ENCODE peak calls at places on chromosomes 5 and 9, in seven cellular contexts. Y is esophagus squamous epithelium, Q is astrocyte of the spinal cord, T is IMR-90, D is GM23338, Z is nephron progenitor cell, G is heart left ventricle. A is an unnamed sample.

GRCh38 chr5:132378580-132378979 is 9.1 kb downstream of the SLC22A5 start:
- DNase-seq in Z (no peak), Y (no peak), Q (no peak), D (no peak), T (peak), G (no peak), A (no peak)

GRCh38 chr9:134268308-134268724 is 57.9 kb upstream of the RXRA start:
- DNase-seq in G (no peak), Q (no peak), Y (no peak), T (peak), Z (no peak), D (no peak), A (no peak)

GRCh38 chr5:150637245-150638052 is 3.0 kb upstream of the SYNPO start:
- DNase-seq in D (peak), T (peak), Q (peak), Z (peak), Y (no peak), G (peak), A (no peak)

GRCh38 chr9:127108182-127108876 is 14.1 kb downstream of the ANGPTL2 start:
- DNase-seq in Q (no peak), T (no peak), G (no peak), Y (no peak), Z (no peak), D (no peak), A (no peak)

GRCh38 chr5:77945874-77946273 is 169.7 kb upstream of the TBCA start:
- DNase-seq in T (no peak), Y (no peak), G (no peak), Z (peak), Q (no peak), D (no peak), A (no peak)

GRCh38 chr5:63697811-63698210 is 264.4 kb downstream of the HTR1A start:
- DNase-seq in T (no peak), Z (no peak), Y (no peak), Q (no peak), D (no peak), G (no peak), A (no peak)

GRCh38 chr5:124754206-124754927 is 7.9 kb upstream of the ZNF608 start:
- DNase-seq in Z (no peak), Y (no peak), D (no peak), G (no peak), T (no peak), Q (no peak), A (no peak)

GRCh38 chr9:32725066-32725860 is 58.1 kb upstream of the TMEM215 start:
- DNase-seq in Q (no peak), G (no peak), D (no peak), T (no peak), Z (no peak), Y (no peak), A (no peak)

GRCh38 chr5:23367863-23368262 is 139.5 kb upstream of the PRDM9 start:
- DNase-seq in D (peak), Q (no peak), Y (no peak), G (no peak), T (no peak), Z (no peak), A (no peak)

GRCh38 chr9:4748612-4749011 is 7.6 kb upstream of the AK3 start:
- DNase-seq in T (peak), Q (no peak), G (no peak), Y (no peak), D (no peak), Z (no peak), A (no peak)

GRCh38 chr5:146770546-146770945 is 108.0 kb downstream of the PPP2R2B start:
- DNase-seq in G (no peak), T (no peak), Q (no peak), Z (no peak), D (peak), Y (no peak), A (no peak)

GRCh38 chr5:50325237-50325832 is 115.8 kb downstream of the EMB start:
- DNase-seq in T (peak), Y (no peak), D (peak), G (no peak), Q (peak), Z (peak), A (no peak)

GRCh38 chr5:13763719-13764118 is 180.8 kb downstream of the DNAH5 start:
- DNase-seq in Y (no peak), G (no peak), T (no peak), Q (no peak), D (no peak), Z (no peak), A (no peak)

GRCh38 chr9:88775037-88775471 is 216.2 kb upstream of the S1PR3 start:
- DNase-seq in G (no peak), Y (no peak), T (peak), D (no peak), Z (no peak), Q (peak), A (no peak)

GRCh38 chr9:129030191-129030590 is 2.1 kb upstream of the SH3GLB2 start:
- DNase-seq in Y (no peak), G (no peak), D (no peak), T (no peak), Z (no peak), Q (no peak), A (no peak)

GRCh38 chr9:14452539-14452938 is 138.6 kb upstream of the NFIB start:
- DNase-seq in Z (no peak), T (no peak), Y (no peak), D (no peak), Q (no peak), G (no peak), A (no peak)

GRCh38 chr9:136686534-136686793 is 793 bp downstream of the AGPAT2 start:
- DNase-seq in Q (no peak), Z (no peak), D (no peak), G (no peak), T (no peak), Y (no peak), A (peak)

GRCh38 chr5:54457094-54457531 is 1.6 kb downstream of the HSPB3 start:
- DNase-seq in D (peak), Y (no peak), T (peak), Z (no peak), G (no peak), Q (peak), A (no peak)

GRCh38 chr5:5490774-5491347 is 68.4 kb downstream of the ICE1 start:
- DNase-seq in Z (no peak), Q (no peak), G (no peak), T (no peak), Y (no peak), D (no peak), A (no peak)

GRCh38 chr5:5494489-5495402 is 72.3 kb downstream of the ICE1 start:
- DNase-seq in Z (peak), Y (peak), T (peak), D (peak), G (peak), Q (peak), A (peak)

GRCh38 chr5:5497132-5497748 is 74.8 kb downstream of the ICE1 start:
- DNase-seq in Z (peak), D (peak), Y (no peak), G (peak), Q (peak), T (peak), A (no peak)

GRCh38 chr5:5487961-5488360 is 65.5 kb downstream of the ICE1 start:
- DNase-seq in D (no peak), G (no peak), Q (no peak), T (no peak), Y (no peak), Z (no peak), A (no peak)

DNA sequence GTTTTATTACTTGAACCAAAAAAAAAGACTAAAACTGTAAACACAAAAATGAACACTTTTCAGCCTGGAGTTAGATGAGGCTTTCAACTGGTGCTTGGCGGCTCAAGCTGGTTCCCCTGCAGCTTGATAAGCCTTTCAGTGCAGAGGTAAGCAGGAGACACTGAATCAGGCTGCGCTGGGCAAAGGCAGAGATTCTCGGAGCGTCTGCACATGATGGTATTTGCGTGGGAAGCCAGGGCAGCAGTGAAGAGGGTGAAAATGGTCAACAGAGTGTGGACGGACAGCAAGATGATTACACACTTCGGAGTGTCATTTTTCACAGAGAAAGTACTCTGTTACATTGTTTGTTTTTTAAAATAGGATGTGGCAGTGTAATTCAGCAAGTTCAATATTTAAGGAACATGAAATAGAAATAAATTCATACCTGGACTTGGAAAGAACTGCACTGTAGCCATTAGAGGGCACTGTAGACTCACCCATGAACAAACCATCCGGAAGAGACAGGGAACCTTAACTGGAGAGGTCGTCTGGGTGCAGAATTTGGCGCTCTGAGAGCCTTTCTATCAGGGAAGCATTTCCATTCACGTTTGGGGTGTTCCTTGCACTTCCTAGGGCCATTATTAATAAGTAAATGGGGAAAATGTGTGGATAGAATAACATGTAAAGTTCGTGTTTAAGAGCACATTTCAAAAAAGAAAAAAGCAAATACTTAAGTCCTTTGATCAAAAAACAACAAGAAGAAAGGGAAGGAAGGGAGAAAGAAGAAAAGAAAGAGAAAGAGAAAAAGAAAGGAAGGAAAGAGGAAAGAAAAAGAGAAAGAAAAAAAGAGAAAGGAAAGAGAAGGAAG is 69.8 kb downstream of the ICE1 start:
- DNase-seq in G (no peak), Y (no peak), Z (peak), Q (peak), D (peak), T (peak), A (no peak)
- TF ChIP-seq CTCF in G (peak), Y (peak), Z (peak), Q (peak), D (peak), T (peak), A (peak)

DNA sequence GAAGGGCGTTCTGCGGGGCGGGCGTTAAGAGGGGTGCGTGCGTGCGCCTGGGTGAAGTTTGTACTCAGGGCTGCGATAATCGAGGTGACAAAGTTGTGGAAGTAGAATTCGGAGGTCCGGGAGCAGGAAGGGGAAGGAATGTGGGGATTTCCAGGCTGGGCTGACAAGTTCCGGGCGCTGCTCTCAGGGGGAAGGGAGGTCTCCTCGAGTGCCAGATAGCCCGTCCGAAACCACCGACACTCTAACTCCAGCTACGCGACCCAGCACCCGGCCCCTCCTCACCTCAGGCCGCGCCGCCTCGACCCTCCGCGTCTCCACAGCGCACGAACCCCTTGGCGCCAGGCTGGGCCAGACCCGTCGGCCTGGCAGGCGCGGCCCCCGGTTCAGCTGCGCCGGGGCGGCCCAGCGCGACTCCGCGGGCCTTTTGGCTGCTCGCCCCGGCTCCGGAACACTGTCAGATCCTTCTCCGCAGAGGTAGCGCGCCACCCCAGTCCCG is at the start of gene IL6ST:
- DNase-seq in Z (no peak), Y (no peak), D (peak), T (peak), Q (peak), G (no peak), A (no peak)
- TF ChIP-seq CTCF in Z (no peak), Y (no peak), D (no peak), T (no peak), Q (no peak), G (no peak), A (no peak)

DNA sequence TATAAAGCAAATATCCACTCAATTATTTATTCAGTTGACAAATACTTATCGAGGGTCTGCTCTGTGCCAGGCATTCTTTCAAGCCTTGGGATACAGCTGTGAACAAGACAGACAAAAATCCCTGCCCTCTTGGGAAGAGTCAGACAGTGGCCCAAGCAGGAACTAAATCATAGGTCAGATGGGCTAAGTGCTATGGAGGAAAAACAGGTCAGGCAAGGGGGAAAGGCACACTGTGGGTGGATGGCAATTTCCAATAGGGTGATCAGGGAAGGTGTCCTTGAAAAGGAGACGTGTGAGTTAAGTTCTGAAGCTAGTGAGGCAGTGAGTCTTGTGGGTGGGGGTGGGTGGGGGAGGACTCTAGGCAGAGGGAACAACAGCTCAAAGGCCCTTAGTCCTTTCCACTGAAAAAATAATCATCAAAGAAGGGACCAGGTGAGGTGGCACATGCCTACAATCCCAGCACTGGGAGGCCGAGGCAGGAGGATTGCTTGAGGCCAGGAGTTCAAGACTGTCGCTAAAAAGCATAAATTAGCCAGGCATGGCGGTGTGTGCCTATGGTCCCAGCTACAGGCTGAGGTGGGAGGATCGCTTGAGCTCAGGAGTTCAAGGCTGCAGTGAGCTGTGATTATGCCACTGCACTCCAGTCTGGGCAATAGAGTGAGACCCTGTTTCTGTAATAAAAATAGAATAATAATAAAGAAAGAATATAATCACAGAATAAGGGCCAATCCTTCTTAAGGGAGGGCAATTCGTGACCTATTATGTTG is 95.2 kb upstream of the CPEB4 start:
- DNase-seq in Q (no peak), Z (no peak), Y (no peak), T (no peak), G (no peak), D (no peak), A (no peak)
- TF ChIP-seq CTCF in Q (no peak), Z (no peak), Y (no peak), T (no peak), G (no peak), D (no peak), A (no peak)

DNA sequence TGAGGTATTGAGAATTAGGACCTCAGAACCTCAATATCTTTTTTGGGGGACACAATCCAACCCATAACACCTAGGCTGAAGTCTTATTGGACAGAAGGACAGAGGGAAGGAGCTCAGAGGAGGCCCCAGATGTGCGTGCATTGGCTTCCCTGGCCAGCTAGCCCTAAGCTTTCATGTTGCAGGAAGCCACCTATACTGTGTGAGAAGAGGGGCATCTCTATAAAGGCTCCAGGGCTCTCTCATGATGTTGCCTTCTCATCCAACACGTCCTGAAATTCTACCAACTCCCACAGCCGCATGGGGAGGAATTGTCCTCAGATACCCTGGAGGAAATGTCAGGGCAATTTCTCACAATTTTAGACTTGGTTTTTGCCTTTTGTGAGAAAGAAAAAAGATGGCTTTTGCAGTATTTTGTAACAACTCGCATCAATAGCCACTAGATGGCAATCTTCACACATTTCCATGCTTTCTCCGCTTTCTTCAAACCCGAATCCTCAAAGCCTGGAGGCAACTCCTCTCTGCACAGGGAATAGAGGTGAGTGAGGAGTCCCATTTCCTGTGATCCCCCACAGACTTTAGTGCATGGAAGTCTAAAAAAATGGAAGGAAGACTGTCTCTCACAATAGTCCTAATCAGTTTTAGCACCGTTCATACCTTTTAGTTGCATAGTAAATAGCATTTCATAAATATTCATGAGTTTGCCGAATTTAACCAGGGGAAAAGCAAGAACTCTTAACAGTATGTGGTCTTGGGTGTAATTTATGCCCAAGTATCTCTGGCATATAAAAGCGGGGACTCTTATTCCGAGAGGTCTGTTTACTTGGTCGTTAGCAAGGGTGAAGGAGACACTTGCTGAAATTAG is 7.4 kb upstream of the PPP3R2 start:
- DNase-seq in Q (peak), Z (peak), Y (no peak), D (peak), G (no peak), T (peak), A (no peak)
- TF ChIP-seq CTCF in Q (peak), Z (peak), Y (peak), D (peak), G (peak), T (peak), A (peak)

GRCh38 chr5:32510860-32511259 is 66.3 kb upstream of the ZFR start:
- DNase-seq in Q (no peak), D (no peak), Y (no peak), Z (no peak), G (no peak), T (no peak), A (no peak)

GRCh38 chr5:32512916-32513315 is 68.4 kb upstream of the ZFR start:
- DNase-seq in D (no peak), Y (no peak), T (no peak), Q (no peak), G (no peak), Z (no peak), A (no peak)

GRCh38 chr5:32507738-32508434 is 63.3 kb upstream of the ZFR start:
- DNase-seq in T (peak), Z (no peak), G (no peak), D (no peak), Q (peak), Y (no peak), A (no peak)

GRCh38 chr5:32508806-32509805 is 64.6 kb upstream of the ZFR start:
- DNase-seq in D (no peak), Z (no peak), T (no peak), Y (no peak), Q (no peak), G (no peak), A (no peak)

GRCh38 chr5:32511778-32512374 is 67.3 kb upstream of the ZFR start:
- DNase-seq in D (no peak), T (no peak), G (no peak), Z (no peak), Q (no peak), Y (no peak), A (no peak)
- TF ChIP-seq CTCF in D (no peak), T (no peak), G (no peak), Z (no peak), Q (no peak), Y (no peak), A (no peak)

GRCh38 chr5:141839015-141839513 is 39.1 kb downstream of the PCDH1 start:
- DNase-seq in D (peak), Z (no peak), G (no peak), Y (no peak), T (no peak), Q (no peak), A (no peak)

GRCh38 chr5:141838326-141839014 is 39.7 kb downstream of the PCDH1 start:
- DNase-seq in Z (no peak), G (no peak), Q (no peak), Y (no peak), D (peak), T (no peak), A (no peak)

GRCh38 chr5:141835928-141836667 is 42.1 kb downstream of the PCDH1 start:
- DNase-seq in Y (no peak), G (peak), D (peak), Z (peak), T (peak), Q (peak), A (no peak)

GRCh38 chr5:141832131-141832530 is 46.1 kb downstream of the PCDH1 start:
- DNase-seq in T (no peak), D (no peak), Z (no peak), G (no peak), Y (no peak), Q (no peak), A (no peak)

GRCh38 chr5:141834331-141834730 is 43.9 kb downstream of the PCDH1 start:
- DNase-seq in G (no peak), D (no peak), Y (no peak), Q (no peak), Z (no peak), T (peak), A (no peak)
- TF ChIP-seq CTCF in G (no peak), D (no peak), Y (no peak), Q (no peak), Z (no peak), T (no peak), A (no peak)

DNA sequence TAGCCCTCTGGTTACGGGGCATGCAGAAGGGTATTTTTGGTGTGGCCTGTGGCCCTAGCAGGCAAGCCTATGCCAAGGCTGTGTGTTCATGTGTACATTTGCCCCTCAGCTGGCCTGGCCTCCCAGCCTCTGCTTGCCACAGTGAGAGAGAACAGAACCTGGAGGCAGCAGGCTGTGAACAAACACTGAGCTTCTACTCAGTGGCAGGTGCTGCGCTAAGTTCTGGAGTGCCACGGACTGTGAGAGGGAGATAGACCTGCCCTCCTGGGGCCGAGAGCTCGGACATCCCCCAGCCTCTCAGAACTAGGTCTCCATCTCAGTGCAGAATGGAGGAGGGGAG is 8.2 kb upstream of the SMIM23 start:
- DNase-seq in Y (no peak), G (no peak), T (no peak), Q (no peak), D (no peak), Z (no peak), A (no peak)
- TF ChIP-seq CTCF in Y (no peak), G (no peak), T (no peak), Q (no peak), D (no peak), Z (no peak), A (no peak)

A was measured in right lobe of liver.